ENCODE peak calls at places on chromosomes 5 and 9, in five cellular contexts. A is NCI-H1417, N is B cell, M is sigmoid colon, V is GM23338. F is an unnamed sample.

GRCh38 chr9:93136011-93136440 is 2.0 kb upstream of the NINJ1 start:
- DNase-seq in A (no peak), N (no peak), M (peak), V (no peak), F (peak)

GRCh38 chr5:149445739-149446369 is 66.8 kb upstream of the IL17B start:
- DNase-seq in A (peak), N (no peak), M (peak), V (no peak), F (no peak)

GRCh38 chr9:19913151-19913550 is 124.3 kb upstream of the SLC24A2 start:
- DNase-seq in A (peak), N (no peak), M (no peak), V (no peak), F (no peak)

GRCh38 chr5:98796197-98796972 is 22.9 kb downstream of the RGMB start:
- DNase-seq in A (peak), N (peak), M (no peak), V (peak), F (no peak)

GRCh38 chr9:78542491-78543175 is 245.7 kb downstream of the PSAT1 start:
- DNase-seq in A (no peak), N (no peak), M (no peak), V (peak), F (no peak)

GRCh38 chr9:125558453-125559084 is 148.4 kb downstream of the MAPKAP1 start:
- DNase-seq in A (peak), N (peak), M (peak), V (peak), F (no peak)

GRCh38 chr9:131361202-131361833 is 32.6 kb upstream of the PRRC2B start:
- DNase-seq in A (peak), N (peak), M (no peak), V (no peak), F (no peak)

GRCh38 chr5:184461-184860 is 6.8 kb upstream of the LRRC14B start:
- DNase-seq in A (no peak), N (no peak), M (peak), V (no peak), F (no peak)

GRCh38 chr9:129501771-129502324 is 119.1 kb downstream of the C9orf50 start:
- DNase-seq in A (no peak), N (no peak), M (peak), V (no peak), F (no peak)

GRCh38 chr5:128962211-128962610 is 3.1 kb upstream of the SLC27A6 start:
- DNase-seq in A (no peak), N (no peak), M (no peak), V (peak), F (no peak)

GRCh38 chr5:174793684-174794328 is 69.4 kb downstream of the MSX2 start:
- DNase-seq in A (peak), N (peak), M (peak), V (peak), F (no peak)

GRCh38 chr5:80619081-80619480 is 35.4 kb upstream of the MSH3 start:
- DNase-seq in A (no peak), N (no peak), M (no peak), V (no peak), F (no peak)

GRCh38 chr5:149238540-149238939 is 33.1 kb upstream of the AFAP1L1 start:
- DNase-seq in A (no peak), N (no peak), M (no peak), V (no peak), F (no peak)

GRCh38 chr9:115672477-115673316 is 480.9 kb upstream of the PAPPA start:
- DNase-seq in A (no peak), N (no peak), M (no peak), V (peak), F (no peak)

GRCh38 chr5:150319484-150319790 is 16.7 kb upstream of the ARSI start:
- DNase-seq in A (no peak), N (no peak), M (no peak), V (no peak), F (no peak)

GRCh38 chr5:132313961-132314432 is 19.8 kb downstream of the SLC22A4 start:
- DNase-seq in A (no peak), N (no peak), M (no peak), V (no peak), F (no peak)

GRCh38 chr5:135657536-135658307 is 78.9 kb upstream of the CXCL14 start:
- DNase-seq in A (no peak), N (no peak), M (no peak), V (no peak), F (no peak)

GRCh38 chr9:114446036-114446435 is 58.3 kb upstream of the AKNA start:
- DNase-seq in A (no peak), N (no peak), M (no peak), V (no peak), F (no peak)

GRCh38 chr9:20271723-20272122 is 350.6 kb downstream of the MLLT3 start:
- DNase-seq in A (peak), N (no peak), M (no peak), V (no peak), F (no peak)

GRCh38 chr9:107487521-107488399 is 1.8 kb downstream of the KLF4 start:
- DNase-seq in A (no peak), N (peak), M (peak), V (peak), F (no peak)

GRCh38 chr9:134648701-134649525 is 7.3 kb downstream of the COL5A1 start:
- DNase-seq in A (no peak), N (no peak), M (no peak), V (no peak), F (no peak)

GRCh38 chr9:92141144-92142129 is 26.2 kb upstream of the SPTLC1 start:
- DNase-seq in A (peak), N (peak), M (peak), V (peak), F (no peak)

GRCh38 chr5:179451813-179452196 is 98.5 kb upstream of the RUFY1 start:
- DNase-seq in A (no peak), N (no peak), M (no peak), V (no peak), F (no peak)

GRCh38 chr9:129270205-129270604 is 92.1 kb upstream of the IER5L start:
- DNase-seq in A (no peak), N (peak), M (no peak), V (no peak), F (no peak)

GRCh38 chr5:61429906-61430305 is 97.8 kb downstream of the ZSWIM6 start:
- DNase-seq in A (no peak), N (no peak), M (no peak), V (no peak), F (no peak)

GRCh38 chr9:110095776-110096175 is 112.2 kb downstream of the C9orf152 start:
- DNase-seq in A (no peak), N (no peak), M (no peak), V (no peak), F (no peak)

GRCh38 chr9:136527131-136527530 is 18.7 kb downstream of the NOTCH1 start:
- DNase-seq in A (peak), N (no peak), M (no peak), V (no peak), F (no peak)

GRCh38 chr9:34628656-34629491 is at the start of gene ARID3C:
- DNase-seq in A (peak), N (peak), M (no peak), V (peak), F (no peak)

GRCh38 chr5:66987949-66988838 is 208.4 kb downstream of the CD180 start:
- DNase-seq in A (peak), N (peak), M (no peak), V (peak), F (no peak)

GRCh38 chr9:8558176-8558575 is 758.6 kb upstream of the DMAC1 start:
- DNase-seq in A (no peak), N (no peak), M (no peak), V (no peak), F (no peak)

GRCh38 chr9:31078175-31078574 is 1306.3 kb upstream of the ACO1 start:
- DNase-seq in A (no peak), N (no peak), M (no peak), V (no peak), F (no peak)

GRCh38 chr9:114348906-114349482 is 19.3 kb downstream of the ORM2 start:
- DNase-seq in A (no peak), N (peak), M (peak), V (peak), F (no peak)

GRCh38 chr5:54646285-54647101 is 128.9 kb downstream of the SNX18 start:
- DNase-seq in A (peak), N (peak), M (peak), V (peak), F (no peak)

GRCh38 chr5:69265931-69266330 is 31.2 kb downstream of the CDK7 start:
- DNase-seq in A (no peak), N (peak), M (no peak), V (peak), F (no peak)

GRCh38 chr9:125829743-125830142 is 82.6 kb downstream of the PBX3 start:
- DNase-seq in A (peak), N (peak), M (no peak), V (no peak), F (no peak)

GRCh38 chr5:76971471-76971870 is 18.6 kb downstream of the CRHBP start:
- DNase-seq in A (no peak), N (no peak), M (no peak), V (no peak), F (no peak)

GRCh38 chr9:130918102-130918869 is 20.8 kb downstream of the FIBCD1 start:
- DNase-seq in A (no peak), N (no peak), M (no peak), V (no peak), F (no peak)

F was measured in NCI-H1436 treated with DMSO at 0.1 percent for 48 hours.